ENCODE peak calls at places on chromosomes 5 and 9, in four cellular contexts. H is tibial nerve, V is amniotic stem cell, R is NB4. Q is an unnamed sample.

GRCh38 chr5:126851441-126852103 is 74.6 kb downstream of the LMNB1 start:
- DNase-seq in V (no peak), R (no peak), H (no peak), Q (no peak)

GRCh38 chr5:67305913-67306710 is 109.5 kb upstream of the CD180 start:
- DNase-seq in R (no peak), H (no peak), V (no peak), Q (no peak)

GRCh38 chr5:167861134-167861930 is 430.1 kb upstream of the WWC1 start:
- DNase-seq in H (no peak), R (peak), V (no peak), Q (peak)

GRCh38 chr5:134874831-134875655 is 872 bp downstream of the TXNDC15 start:
- DNase-seq in R (peak), H (peak), V (peak), Q (peak)

GRCh38 chr5:73591698-73592501 is 26.4 kb downstream of the UTP15 start:
- DNase-seq in R (no peak), V (no peak), H (no peak), Q (no peak)

GRCh38 chr9:128190516-128191405 is 611 bp downstream of the CIZ1 start:
- DNase-seq in H (no peak), V (no peak), R (peak), Q (no peak)

GRCh38 chr5:53478411-53479044 is 1.9 kb upstream of the FST start:
- DNase-seq in V (peak), R (peak), H (no peak), Q (peak)

GRCh38 chr9:34272146-34272545 is 56.9 kb downstream of the KIF24 start:
- DNase-seq in H (no peak), V (no peak), R (no peak), Q (no peak)

GRCh38 chr5:159987031-159987674 is 21.8 kb upstream of the TTC1 start:
- DNase-seq in V (peak), H (peak), R (peak), Q (peak)

GRCh38 chr9:121593066-121593465 is 58.4 kb upstream of the DAB2IP start:
- DNase-seq in V (no peak), R (no peak), H (no peak), Q (no peak)

GRCh38 chr9:110284211-110284849 is 28.0 kb upstream of the TXN start:
- DNase-seq in V (no peak), H (no peak), R (no peak), Q (no peak)

GRCh38 chr9:91378695-91379127 is 17.0 kb upstream of the AUH start:
- DNase-seq in R (no peak), H (no peak), V (no peak), Q (no peak)

GRCh38 chr9:12640021-12640587 is 53.1 kb upstream of the TYRP1 start:
- DNase-seq in V (peak), H (no peak), R (peak), Q (peak)

GRCh38 chr5:80255752-80256479 is at the start of gene SERINC5:
- DNase-seq in V (peak), R (peak), H (peak), Q (peak)

GRCh38 chr5:180832638-180833068 is 28.4 kb downstream of the ZFP62 start:
- DNase-seq in R (no peak), V (no peak), H (no peak), Q (no peak)

GRCh38 chr9:70030156-70030555 is 13.5 kb upstream of the MAMDC2 start:
- DNase-seq in H (no peak), V (no peak), R (no peak), Q (no peak)

GRCh38 chr5:74499236-74499635 is 141.3 kb downstream of the ENC1 start:
- DNase-seq in R (no peak), V (no peak), H (no peak), Q (peak)

GRCh38 chr5:24167791-24168190 is 477.0 kb downstream of the CDH10 start:
- DNase-seq in R (no peak), H (no peak), V (no peak), Q (no peak)

GRCh38 chr5:131109540-131110255 is 55.4 kb downstream of the HINT1 start:
- DNase-seq in R (peak), H (no peak), V (peak), Q (peak)